ENCODE peak calls at places on chromosomes 11 and 22, in seven cellular contexts. L, Z, M, J, E, T and K are unnamed samples.

GRCh38 chr11:12158926-12159325 is 48.5 kb downstream of the MICAL2 start:
- DNase-seq in J (peak), Z (no peak), T (no peak), E (no peak), M (no peak), L (peak), K (no peak)

GRCh38 chr11:1943977-1944376 is 3.2 kb upstream of the MRPL23 start:
- DNase-seq in M (no peak), J (peak), L (no peak), T (peak), Z (peak), E (peak), K (no peak)

GRCh38 chr11:102802341-102802740 is 4.4 kb upstream of the MMP1 start:
- DNase-seq in L (peak), E (peak), M (no peak), T (no peak), J (peak), Z (peak), K (peak)

GRCh38 chr11:38835986-38836385 is 2237.9 kb upstream of the RAG2 start:
- DNase-seq in T (no peak), E (no peak), M (no peak), L (no peak), Z (no peak), J (no peak), K (no peak)

GRCh38 chr11:96307748-96308133 is 35.3 kb downstream of the MAML2 start:
- DNase-seq in E (peak), T (no peak), L (peak), Z (peak), J (peak), M (peak), K (peak)

GRCh38 chr11:35334385-35335090 is 84.8 kb downstream of the SLC1A2 start:
- DNase-seq in Z (peak), L (no peak), M (peak), T (no peak), E (no peak), J (peak), K (no peak)

GRCh38 chr11:9739108-9739507 is 75.2 kb downstream of the SWAP70 start:
- DNase-seq in L (no peak), E (no peak), J (no peak), M (no peak), T (no peak), Z (no peak), K (no peak)

GRCh38 chr11:123546515-123546914 is 107.9 kb downstream of the SCN3B start:
- DNase-seq in M (no peak), E (peak), Z (peak), T (no peak), J (peak), L (no peak), K (no peak)

GRCh38 chr11:12845739-12846358 is 163.3 kb upstream of the RASSF10 start:
- DNase-seq in M (no peak), E (peak), Z (no peak), L (peak), T (peak), J (no peak), K (no peak)

GRCh38 chr11:115222218-115222862 is 281.9 kb downstream of the CADM1 start:
- DNase-seq in Z (peak), E (no peak), T (no peak), M (peak), J (peak), L (peak), K (peak)

GRCh38 chr11:28878025-28878424 is 769.8 kb downstream of the METTL15 start:
- DNase-seq in E (no peak), Z (peak), T (no peak), J (peak), M (peak), L (no peak), K (no peak)

GRCh38 chr22:44442186-44442465 is 55.9 kb downstream of the RTL6 start:
- DNase-seq in J (no peak), L (no peak), T (no peak), M (no peak), Z (no peak), E (no peak), K (no peak)

GRCh38 chr11:93444671-93445073 is 98.5 kb downstream of the SMCO4 start:
- DNase-seq in J (peak), E (no peak), L (no peak), T (no peak), M (peak), Z (peak), K (peak)

GRCh38 chr11:57345555-57346151 is 7.5 kb downstream of the P2RX3 start:
- DNase-seq in Z (peak), T (peak), M (no peak), J (peak), L (peak), E (peak), K (peak)

GRCh38 chr11:80194625-80195024 is 753.8 kb upstream of the TENM4 start:
- DNase-seq in Z (no peak), M (no peak), J (no peak), E (no peak), L (no peak), T (no peak), K (no peak)

GRCh38 chr11:772429-773390 is 4.6 kb downstream of the GATD1 start:
- DNase-seq in J (no peak), Z (no peak), M (no peak), L (no peak), E (no peak), T (no peak), K (no peak)

GRCh38 chr11:101686514-101686913 is 102.7 kb upstream of the TRPC6 start:
- DNase-seq in E (no peak), Z (peak), T (no peak), J (peak), L (peak), M (peak), K (peak)

GRCh38 chr11:102230186-102230585 is 87.1 kb upstream of the BIRC3 start:
- DNase-seq in E (no peak), T (no peak), M (no peak), Z (no peak), J (no peak), L (no peak), K (no peak)

GRCh38 chr11:128593281-128593680 is 5.9 kb upstream of the ETS1 start:
- DNase-seq in M (no peak), E (no peak), J (no peak), Z (peak), L (no peak), T (no peak), K (peak)

GRCh38 chr11:128588086-128588485 is 728 bp upstream of the ETS1 start:
- DNase-seq in J (no peak), E (no peak), L (peak), Z (no peak), T (no peak), M (no peak), K (no peak)

GRCh38 chr11:128589998-128590397 is 2.6 kb upstream of the ETS1 start:
- DNase-seq in T (no peak), M (no peak), L (no peak), Z (no peak), E (no peak), J (no peak), K (no peak)

GRCh38 chr11:128592454-128592853 is 5.1 kb upstream of the ETS1 start:
- DNase-seq in J (no peak), E (no peak), T (no peak), L (no peak), Z (no peak), M (no peak), K (no peak)

GRCh38 chr11:128590587-128590986 is 3.2 kb upstream of the ETS1 start:
- DNase-seq in J (no peak), L (no peak), M (no peak), Z (no peak), T (no peak), E (no peak), K (no peak)
- TF ChIP-seq CTCF in J (no peak), L (no peak), M (no peak), Z (no peak), T (no peak), E (no peak), K (no peak)

DNA sequence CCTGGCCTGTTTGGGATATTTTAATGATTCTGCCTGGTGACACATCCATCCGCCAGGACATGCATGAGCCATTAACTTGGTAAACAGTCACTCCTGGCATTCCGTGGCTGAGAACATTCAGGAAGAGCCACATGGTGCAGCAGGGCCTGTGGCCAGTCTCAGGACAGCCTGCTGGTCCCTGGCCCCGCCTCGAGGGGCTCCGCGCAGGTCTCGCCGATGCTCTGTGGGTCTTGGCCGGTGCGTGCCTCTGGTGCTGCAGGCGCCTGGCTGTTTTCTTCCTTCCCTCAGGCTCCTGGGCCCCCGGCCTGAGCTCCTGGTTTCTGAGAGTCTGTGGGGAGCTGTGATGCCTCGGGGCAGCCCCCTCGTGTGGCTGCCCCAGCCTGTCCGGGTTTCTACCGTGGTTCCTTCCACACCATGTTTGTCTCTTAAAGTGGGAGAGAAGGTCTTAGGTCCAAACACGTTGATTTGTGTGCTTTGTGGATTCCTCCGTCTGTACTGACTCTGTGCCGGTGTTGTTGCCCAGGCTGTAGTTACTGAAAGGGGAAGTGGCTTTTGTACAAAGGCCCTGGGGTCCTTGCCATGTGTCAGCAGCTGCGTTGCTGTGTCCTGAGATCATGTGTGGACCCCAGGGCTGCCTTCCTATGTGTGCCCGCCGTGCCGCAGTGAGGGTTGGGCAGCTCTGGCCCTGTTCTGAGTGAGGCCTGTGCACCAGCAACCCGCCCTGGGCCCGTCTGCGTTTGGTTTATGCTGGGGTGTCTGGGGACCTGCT is 6.5 kb downstream of the TRABD start:
- DNase-seq in L (no peak), J (no peak), M (no peak), T (no peak), E (no peak), Z (no peak), K (no peak)
- H3K4me3 ChIP-seq in L (no peak), J (no peak), M (no peak), T (no peak), E (no peak), Z (no peak), K (no peak)

DNA sequence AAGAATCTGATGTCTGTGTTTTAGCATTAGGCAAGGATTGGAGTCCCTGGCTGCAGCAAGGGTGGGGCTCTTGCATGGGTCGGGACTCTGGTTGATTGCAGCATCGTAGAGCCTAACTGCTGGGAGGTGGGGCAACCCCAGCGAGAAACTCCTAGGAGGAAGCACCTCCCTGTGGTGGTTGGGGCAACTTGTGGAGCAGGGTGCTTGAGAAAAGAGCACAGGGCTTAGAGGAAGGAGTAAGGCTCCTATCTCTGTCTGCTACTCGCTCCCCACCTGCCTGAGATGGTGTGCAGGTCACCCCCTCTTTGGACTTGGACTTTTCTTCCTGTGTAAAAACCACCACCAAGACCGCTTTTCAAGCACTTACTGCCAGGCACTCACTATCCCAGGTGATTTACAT is 15.6 kb downstream of the SREBF2 start:
- DNase-seq in T (peak), J (no peak), E (peak), L (peak), Z (peak), M (no peak), K (no peak)
- TF ChIP-seq CTCF in T (no peak), J (no peak), E (no peak), L (no peak), Z (no peak), M (no peak), K (no peak)

GRCh38 chr11:65064847-65065240 is 6.5 kb upstream of the NAALADL1 start:
- DNase-seq in M (no peak), T (no peak), Z (no peak), L (no peak), J (no peak), E (no peak), K (no peak)
- H3K4me3 ChIP-seq in M (no peak), T (no peak), Z (no peak), L (no peak), J (no peak), E (no peak), K (no peak)

GRCh38 chr11:62547691-62548281 is 1.2 kb upstream of the AHNAK start:
- DNase-seq in L (no peak), M (no peak), Z (no peak), T (peak), E (no peak), J (no peak), K (no peak)
- TF ChIP-seq CTCF in L (no peak), M (no peak), Z (no peak), T (no peak), E (no peak), J (no peak), K (no peak)

DNA sequence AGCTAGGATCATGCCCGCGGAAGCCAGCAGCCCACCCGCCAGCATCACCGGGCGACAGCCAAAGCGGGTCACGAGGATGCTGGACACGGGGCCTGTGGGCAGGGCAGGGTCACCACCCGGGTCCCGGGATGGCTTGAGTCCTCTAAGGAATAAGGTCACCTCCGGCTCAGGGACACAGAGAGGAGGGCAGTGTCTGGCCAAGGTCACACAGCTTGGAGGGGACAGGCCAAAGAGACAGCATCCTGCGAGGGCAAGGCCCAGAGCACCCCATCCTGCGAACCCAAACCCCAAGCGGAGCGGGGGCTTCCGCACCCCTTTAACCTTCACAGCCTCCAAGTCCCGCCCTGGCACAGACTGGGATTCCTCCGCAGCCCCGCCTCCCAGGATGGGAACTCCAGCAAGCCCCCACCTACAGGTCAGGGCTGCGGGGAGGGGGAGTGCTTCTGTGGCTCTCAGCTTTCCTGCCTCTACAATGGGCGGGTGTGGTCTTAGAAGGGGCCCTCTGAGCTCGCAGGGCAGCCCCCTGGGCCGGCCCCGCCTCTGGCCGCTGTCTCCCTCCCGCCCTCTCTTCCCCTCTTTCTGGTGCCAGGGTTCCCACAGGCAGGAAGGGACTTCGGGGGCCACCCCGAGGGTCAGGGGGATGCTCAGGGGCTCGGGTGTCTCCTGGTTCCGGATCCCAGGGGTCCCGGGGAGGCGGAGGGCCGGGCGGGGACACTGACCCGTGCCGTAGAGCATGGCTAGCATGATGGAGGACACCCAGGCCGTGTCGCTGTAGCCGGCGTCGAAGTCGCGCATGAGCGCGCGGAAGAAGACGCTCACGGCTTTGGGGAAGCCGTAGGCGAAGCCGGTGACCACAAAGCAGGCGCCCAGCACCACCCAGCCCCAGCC is 1.8 kb downstream of the SLC16A8 start:
- DNase-seq in T (peak), J (no peak), L (no peak), E (no peak), Z (no peak), M (no peak), K (no peak)
- H3K4me3 ChIP-seq in T (peak), J (no peak), L (no peak), E (no peak), Z (no peak), M (no peak), K (no peak)

DNA sequence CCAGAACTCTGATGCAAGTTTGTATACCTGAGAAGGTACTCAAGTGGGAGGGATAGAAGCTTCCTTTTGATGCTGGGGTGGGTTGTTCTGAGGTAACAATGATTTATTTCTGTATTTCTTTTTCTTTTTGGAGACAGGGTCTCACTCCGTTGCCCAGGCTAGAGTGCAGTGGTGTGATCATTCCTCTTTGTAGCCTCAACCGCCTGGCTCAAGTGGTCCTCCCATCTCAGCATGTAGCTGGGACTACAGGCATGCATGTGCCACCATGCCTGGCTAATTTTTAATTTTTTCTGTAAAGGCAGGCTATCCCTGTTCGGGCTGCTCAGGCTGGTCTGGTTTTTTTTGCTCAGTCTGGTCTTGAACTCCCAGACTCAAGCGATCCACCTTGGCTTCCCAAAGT is 7.9 kb downstream of the KDM2A start:
- DNase-seq in E (no peak), J (no peak), L (no peak), M (no peak), Z (no peak), T (no peak), K (no peak)
- TF ChIP-seq CTCF in E (no peak), J (no peak), L (no peak), M (no peak), Z (no peak), T (no peak), K (no peak)